ENCODE peak calls at places on chromosomes 7 and 10, in nine cellular contexts. T, B, Q, D, M, G, O, A and P are unnamed samples.

GRCh38 chr7:76336094-76336493 is 22.7 kb downstream of the YWHAG start:
- DNase-seq in T (no peak), B (no peak), Q (no peak), D (no peak), M (no peak), G (no peak), O (no peak), A (no peak), P (no peak)

GRCh38 chr7:84790873-84791272 is 396.0 kb downstream of the SEMA3D start:
- DNase-seq in T (no peak), B (peak), Q (peak), D (no peak), M (no peak), G (no peak), O (no peak), A (no peak), P (no peak)

GRCh38 chr7:149854611-149855367 is 16.6 kb downstream of the ZNF862 start:
- DNase-seq in T (peak), B (peak), Q (peak), D (peak), M (peak), G (no peak), O (peak), A (no peak), P (no peak)

GRCh38 chr7:151893405-151893923 is 16.5 kb upstream of the PRKAG2 start:
- DNase-seq in T (peak), B (no peak), Q (no peak), D (no peak), M (no peak), G (no peak), O (no peak), A (no peak), P (no peak)

GRCh38 chr10:129455625-129456024 is 11.4 kb upstream of the MGMT start:
- DNase-seq in T (no peak), B (no peak), Q (no peak), D (no peak), M (no peak), G (no peak), O (no peak), A (no peak), P (no peak)

GRCh38 chr10:77405771-77406241 is 231.8 kb downstream of the KCNMA1 start:
- DNase-seq in T (no peak), B (no peak), Q (peak), D (peak), M (peak), G (peak), O (no peak), A (no peak), P (peak)

GRCh38 chr10:97079454-97079853 is 106.3 kb downstream of the SLIT1 start:
- DNase-seq in T (no peak), B (no peak), Q (no peak), D (no peak), M (no peak), G (no peak), O (no peak), A (no peak), P (no peak)

GRCh38 chr10:103498936-103499638 is 5.6 kb downstream of the NEURL1 start:
- DNase-seq in T (no peak), B (no peak), Q (no peak), D (no peak), M (no peak), G (no peak), O (peak), A (no peak), P (no peak)

GRCh38 chr7:155804897-155805825 is 7.1 kb downstream of the SHH start:
- DNase-seq in T (peak), B (no peak), Q (peak), D (peak), M (no peak), G (no peak), O (no peak), A (peak), P (peak)

GRCh38 chr10:108434818-108435217 is 1270.3 kb upstream of the SORCS1 start:
- DNase-seq in T (no peak), B (no peak), Q (no peak), D (peak), M (no peak), G (no peak), O (no peak), A (no peak), P (no peak)

GRCh38 chr7:16484453-16485158 is 19.1 kb upstream of the SOSTDC1 start:
- DNase-seq in T (no peak), B (no peak), Q (no peak), D (peak), M (no peak), G (no peak), O (no peak), A (no peak), P (no peak)

GRCh38 chr7:29779017-29779416 is 27.3 kb upstream of the WIPF3 start:
- DNase-seq in T (no peak), B (no peak), Q (no peak), D (no peak), M (no peak), G (no peak), O (no peak), A (no peak), P (no peak)

GRCh38 chr10:47289921-47290320 is 10.1 kb upstream of the GDF10 start:
- DNase-seq in T (peak), B (no peak), Q (no peak), D (no peak), M (peak), G (no peak), O (no peak), A (no peak), P (no peak)

GRCh38 chr10:103559776-103560175 is 66.3 kb downstream of the NEURL1 start:
- DNase-seq in T (no peak), B (no peak), Q (no peak), D (no peak), M (no peak), G (no peak), O (no peak), A (no peak), P (no peak)

GRCh38 chr10:3668961-3669330 is 116.1 kb downstream of the KLF6 start:
- DNase-seq in T (no peak), B (no peak), Q (no peak), D (no peak), M (no peak), G (no peak), O (no peak), A (no peak), P (no peak)

GRCh38 chr10:59907537-59907917 is 1.2 kb upstream of the CCDC6 start:
- DNase-seq in T (no peak), B (no peak), Q (no peak), D (no peak), M (no peak), G (no peak), O (no peak), A (no peak), P (peak)

GRCh38 chr7:157981778-157982177 is 605.8 kb downstream of the PTPRN2 start:
- DNase-seq in T (no peak), B (no peak), Q (no peak), D (no peak), M (no peak), G (no peak), O (no peak), A (peak), P (no peak)

GRCh38 chr7:53062796-53063195 is 27.4 kb downstream of the POM121L12 start:
- DNase-seq in T (no peak), B (no peak), Q (no peak), D (no peak), M (no peak), G (no peak), O (no peak), A (no peak), P (no peak)